ENCODE peak calls at places on chromosomes 1 and 21, in five cellular contexts. One of them, this sample, is unnamed. For H4K20me1 and H3K4me1, the result is how much of the 10 kb centered on the place peaks cover.

GRCh38 chr1:86409416-86410021 is 13.4 kb upstream of the ODF2L start:
- DNase-seq in OCI-LY7: no peak
- DNase-seq in mammary epithelial cell: no peak
- DNase-seq in IMR-90: no peak
- DNase-seq in HepG2: peak
- DNase-seq in this sample: no peak

GRCh38 chr21:44793269-44794030 is 8.2 kb downstream of the UBE2G2 start:
- DNase-seq in OCI-LY7: peak
- DNase-seq in mammary epithelial cell: peak
- DNase-seq in IMR-90: peak
- DNase-seq in HepG2: peak
- DNase-seq in this sample: peak

GRCh38 chr1:160646711-160647328 is at the start of gene SLAMF1:
- DNase-seq in OCI-LY7: peak
- DNase-seq in mammary epithelial cell: peak
- DNase-seq in IMR-90: no peak
- DNase-seq in HepG2: no peak
- DNase-seq in this sample: no peak

GRCh38 chr1:203038217-203038741 is 12.0 kb downstream of the PPFIA4 start:
- DNase-seq in OCI-LY7: peak
- DNase-seq in mammary epithelial cell: peak
- DNase-seq in IMR-90: peak
- DNase-seq in HepG2: no peak
- DNase-seq in this sample: peak

GRCh38 chr1:147758379-147759100 is 1.9 kb downstream of the GJA5 start:
- DNase-seq in OCI-LY7: no peak
- DNase-seq in mammary epithelial cell: peak
- DNase-seq in IMR-90: no peak
- DNase-seq in HepG2: peak
- DNase-seq in this sample: no peak

GRCh38 chr1:94730450-94730849 is 89.7 kb upstream of the SLC44A3 start:
- DNase-seq in OCI-LY7: no peak
- DNase-seq in mammary epithelial cell: no peak
- DNase-seq in IMR-90: no peak
- DNase-seq in HepG2: no peak
- DNase-seq in this sample: no peak

GRCh38 chr1:28642056-28642846 is 616 bp downstream of the TAF12 start:
- DNase-seq in OCI-LY7: peak
- DNase-seq in mammary epithelial cell: peak
- DNase-seq in IMR-90: peak
- DNase-seq in HepG2: no peak
- DNase-seq in this sample: no peak

GRCh38 chr1:244654284-244655038 is 1.5 kb downstream of the DESI2 start:
- DNase-seq in OCI-LY7: no peak
- DNase-seq in mammary epithelial cell: peak
- DNase-seq in IMR-90: peak
- DNase-seq in HepG2: no peak
- DNase-seq in this sample: no peak

GRCh38 chr1:166189126-166189525 is 22.3 kb upstream of the FAM78B start:
- DNase-seq in OCI-LY7: no peak
- DNase-seq in mammary epithelial cell: peak
- DNase-seq in IMR-90: no peak
- DNase-seq in HepG2: no peak
- DNase-seq in this sample: no peak

GRCh38 chr1:80023366-80023765 is 1016.8 kb upstream of the ADGRL4 start:
- DNase-seq in OCI-LY7: no peak
- DNase-seq in mammary epithelial cell: peak
- DNase-seq in IMR-90: no peak
- DNase-seq in HepG2: no peak
- DNase-seq in this sample: no peak

GRCh38 chr1:33256701-33257387 is 552 bp downstream of the ZNF362 start:
- DNase-seq in OCI-LY7: peak
- DNase-seq in mammary epithelial cell: peak
- DNase-seq in IMR-90: peak
- DNase-seq in HepG2: peak
- DNase-seq in this sample: no peak

GRCh38 chr1:37177230-37177864 is 143.0 kb upstream of the GRIK3 start:
- DNase-seq in OCI-LY7: peak
- DNase-seq in mammary epithelial cell: peak
- DNase-seq in IMR-90: peak
- DNase-seq in HepG2: peak
- DNase-seq in this sample: peak

GRCh38 chr1:226863446-226863845 is 7.0 kb upstream of the PSEN2 start:
- DNase-seq in OCI-LY7: no peak
- DNase-seq in mammary epithelial cell: peak
- DNase-seq in IMR-90: peak
- DNase-seq in HepG2: no peak
- DNase-seq in this sample: peak

GRCh38 chr1:154698320-154699096 is 90.5 kb upstream of the ADAR start:
- DNase-seq in OCI-LY7: no peak
- DNase-seq in mammary epithelial cell: no peak
- DNase-seq in IMR-90: no peak
- DNase-seq in HepG2: peak
- DNase-seq in this sample: no peak

DNA sequence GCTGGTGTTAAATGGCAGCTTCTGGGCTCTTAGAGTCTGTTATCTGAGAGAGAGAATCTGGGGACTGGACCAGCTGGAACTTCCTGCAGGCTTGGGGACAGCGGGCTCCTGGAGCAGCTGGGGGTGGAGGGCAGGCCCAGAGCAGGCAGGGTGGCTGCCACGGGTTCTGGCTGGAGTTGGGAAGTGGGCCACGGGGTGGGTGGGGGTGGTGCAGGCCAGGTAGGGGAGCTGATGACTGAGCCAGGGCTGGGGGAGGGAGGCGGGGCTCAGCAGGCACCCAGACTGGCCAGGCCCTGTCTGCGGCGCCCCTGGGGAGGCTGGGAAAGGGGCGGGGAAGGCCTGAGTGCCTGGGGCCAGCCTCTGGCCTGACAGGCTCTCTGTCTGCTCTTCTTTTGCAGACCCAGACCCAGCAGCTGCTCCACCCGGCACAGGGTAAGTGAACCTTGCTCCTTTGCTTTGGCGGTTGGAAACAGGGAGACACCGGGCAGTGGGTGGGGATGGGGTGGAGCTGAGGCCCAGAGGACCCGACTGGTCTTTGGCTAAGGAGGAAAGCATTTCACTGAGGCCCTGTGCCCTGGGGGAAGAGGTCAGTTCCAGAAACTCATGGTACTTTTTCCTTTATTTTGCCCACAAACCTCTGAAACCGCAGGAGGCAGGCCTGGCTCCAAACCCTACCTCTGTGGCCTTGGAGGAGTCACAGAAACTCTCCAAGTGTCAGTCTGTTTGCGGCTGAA is 48.7 kb downstream of the ARHGEF10L start:
- DNase-seq in OCI-LY7: no peak
- DNase-seq in mammary epithelial cell: peak
- DNase-seq in IMR-90: peak
- DNase-seq in HepG2: peak
- DNase-seq in this sample: peak
- H4K20me1 ChIP-seq in OCI-LY7: under half
- H4K20me1 ChIP-seq in mammary epithelial cell: under half
- H4K20me1 ChIP-seq in IMR-90: under half
- H4K20me1 ChIP-seq in HepG2: under half
- H4K20me1 ChIP-seq in this sample: under half

GRCh38 chr21:29342394-29342957 is 43.8 kb downstream of the BACH1 start:
- DNase-seq in OCI-LY7: no peak
- DNase-seq in mammary epithelial cell: peak
- DNase-seq in IMR-90: peak
- DNase-seq in HepG2: no peak
- DNase-seq in this sample: no peak
- H3K4me1 ChIP-seq in OCI-LY7: under half
- H3K4me1 ChIP-seq in mammary epithelial cell: under half
- H3K4me1 ChIP-seq in IMR-90: under half
- H3K4me1 ChIP-seq in HepG2: under half
- H3K4me1 ChIP-seq in this sample: under half

GRCh38 chr1:174018565-174018964 is 3.6 kb downstream of the RC3H1 start:
- DNase-seq in OCI-LY7: no peak
- DNase-seq in mammary epithelial cell: no peak
- DNase-seq in IMR-90: no peak
- DNase-seq in HepG2: no peak
- DNase-seq in this sample: no peak
- H4K20me1 ChIP-seq in OCI-LY7: under half
- H4K20me1 ChIP-seq in mammary epithelial cell: under half
- H4K20me1 ChIP-seq in IMR-90: half or more
- H4K20me1 ChIP-seq in HepG2: half or more
- H4K20me1 ChIP-seq in this sample: under half

GRCh38 chr1:30748699-30749401 is 8.7 kb downstream of the LAPTM5 start:
- DNase-seq in OCI-LY7: no peak
- DNase-seq in mammary epithelial cell: no peak
- DNase-seq in IMR-90: no peak
- DNase-seq in HepG2: no peak
- DNase-seq in this sample: no peak

GRCh38 chr1:30746212-30747027 is 11.2 kb downstream of the LAPTM5 start:
- DNase-seq in OCI-LY7: no peak
- DNase-seq in mammary epithelial cell: no peak
- DNase-seq in IMR-90: no peak
- DNase-seq in HepG2: no peak
- DNase-seq in this sample: no peak

GRCh38 chr1:30748098-30748698 is 9.4 kb downstream of the LAPTM5 start:
- DNase-seq in OCI-LY7: no peak
- DNase-seq in mammary epithelial cell: peak
- DNase-seq in IMR-90: no peak
- DNase-seq in HepG2: no peak
- DNase-seq in this sample: no peak

GRCh38 chr1:30745834-30746208 is 11.8 kb downstream of the LAPTM5 start:
- DNase-seq in OCI-LY7: no peak
- DNase-seq in mammary epithelial cell: no peak
- DNase-seq in IMR-90: no peak
- DNase-seq in HepG2: no peak
- DNase-seq in this sample: no peak

DNA sequence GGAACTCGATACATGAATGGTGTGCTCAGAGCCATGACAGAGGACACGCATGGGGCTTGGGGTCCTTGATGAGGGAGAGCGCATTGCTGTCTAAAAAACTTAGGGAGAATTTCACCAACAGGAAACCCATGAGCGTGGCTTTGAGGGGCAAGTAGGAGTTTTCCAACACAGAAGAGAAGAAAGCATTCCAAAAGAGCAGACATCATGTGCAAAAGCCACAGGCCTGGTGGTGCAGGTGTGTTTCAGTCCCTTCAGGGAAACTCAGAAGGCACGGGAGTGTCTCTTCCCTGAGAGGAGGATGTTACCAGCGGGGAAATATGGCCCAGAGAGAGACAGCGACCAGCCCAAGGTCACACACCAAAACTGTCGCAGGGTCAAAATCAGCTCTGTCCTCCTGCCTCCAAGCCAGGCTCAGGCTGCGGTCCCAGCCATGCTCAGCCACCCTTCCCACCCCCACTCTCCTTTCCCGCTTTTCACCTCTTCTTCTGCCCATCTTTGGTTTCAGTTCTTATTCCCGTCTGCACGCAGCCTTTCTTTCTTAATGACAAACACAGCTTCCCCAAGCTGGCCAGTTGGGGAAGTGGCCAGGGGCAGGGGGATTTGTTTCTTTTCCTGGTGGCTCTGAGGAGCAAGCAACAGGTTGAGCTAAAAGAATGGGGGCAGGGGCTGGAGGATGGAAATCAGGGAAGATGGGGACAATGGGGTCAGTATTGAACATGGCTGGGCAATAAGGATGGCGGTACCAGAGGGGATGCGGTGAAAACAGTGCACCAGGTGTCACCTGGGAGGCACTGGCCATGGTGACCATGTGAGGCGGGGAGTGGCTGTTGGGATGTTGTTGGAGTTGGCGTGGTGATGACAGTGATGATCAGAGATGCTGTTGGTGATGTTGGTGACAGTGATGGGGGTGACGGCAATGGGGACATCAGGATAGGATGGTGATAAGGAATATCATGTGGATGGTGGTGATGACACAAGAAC is 10.3 kb downstream of the LAPTM5 start:
- DNase-seq in OCI-LY7: no peak
- DNase-seq in mammary epithelial cell: no peak
- DNase-seq in IMR-90: no peak
- DNase-seq in HepG2: no peak
- DNase-seq in this sample: no peak
- H3K4me1 ChIP-seq in OCI-LY7: half or more
- H3K4me1 ChIP-seq in mammary epithelial cell: under half
- H3K4me1 ChIP-seq in IMR-90: under half
- H3K4me1 ChIP-seq in HepG2: half or more
- H3K4me1 ChIP-seq in this sample: under half

GRCh38 chr1:204641936-204642335 is 43.6 kb downstream of the LRRN2 start:
- DNase-seq in OCI-LY7: no peak
- DNase-seq in mammary epithelial cell: no peak
- DNase-seq in IMR-90: no peak
- DNase-seq in HepG2: no peak
- DNase-seq in this sample: no peak
- H4K20me1 ChIP-seq in OCI-LY7: under half
- H4K20me1 ChIP-seq in mammary epithelial cell: under half
- H4K20me1 ChIP-seq in IMR-90: under half
- H4K20me1 ChIP-seq in HepG2: under half
- H4K20me1 ChIP-seq in this sample: under half

GRCh38 chr1:206897175-206897574 is at the start of gene IL24:
- DNase-seq in OCI-LY7: no peak
- DNase-seq in mammary epithelial cell: no peak
- DNase-seq in IMR-90: no peak
- DNase-seq in HepG2: no peak
- DNase-seq in this sample: no peak
- H3K4me1 ChIP-seq in OCI-LY7: under half
- H3K4me1 ChIP-seq in mammary epithelial cell: half or more
- H3K4me1 ChIP-seq in IMR-90: under half
- H3K4me1 ChIP-seq in HepG2: under half
- H3K4me1 ChIP-seq in this sample: under half

GRCh38 chr1:54404263-54404662 is 1.9 kb downstream of the SSBP3 start:
- DNase-seq in OCI-LY7: no peak
- DNase-seq in mammary epithelial cell: no peak
- DNase-seq in IMR-90: no peak
- DNase-seq in HepG2: no peak
- DNase-seq in this sample: no peak
- H4K20me1 ChIP-seq in OCI-LY7: under half
- H4K20me1 ChIP-seq in mammary epithelial cell: under half
- H4K20me1 ChIP-seq in IMR-90: under half
- H4K20me1 ChIP-seq in HepG2: under half
- H4K20me1 ChIP-seq in this sample: under half